ENCODE peak calls at places on chromosome 16, in six cellular contexts. One of them, this sample, is unnamed. For H3K36me3, the result is how much of the 10 kb centered on the place peaks cover.

GRCh38 chr16:75062135-75062943 is 54.2 kb downstream of the LDHD start:
- DNase-seq in aorta: peak
- DNase-seq in lower lobe of right lung: no peak
- DNase-seq in GM23338: no peak
- DNase-seq in left lung: no peak
- DNase-seq in transverse colon: no peak
- DNase-seq in this sample: peak

GRCh38 chr16:30715777-30716445 is 16.9 kb downstream of the SRCAP start:
- DNase-seq in aorta: no peak
- DNase-seq in transverse colon: no peak
- DNase-seq in lower lobe of right lung: no peak
- DNase-seq in GM23338: no peak
- DNase-seq in left lung: no peak
- DNase-seq in this sample: peak

GRCh38 chr16:912684-913613 is 57.8 kb downstream of the LMF1 start:
- DNase-seq in aorta: no peak
- DNase-seq in transverse colon: no peak
- DNase-seq in lower lobe of right lung: no peak
- DNase-seq in left lung: peak
- DNase-seq in GM23338: no peak
- DNase-seq in this sample: no peak

GRCh38 chr16:70691223-70692129 is 5.6 kb upstream of the MTSS2 start:
- DNase-seq in transverse colon: peak
- DNase-seq in GM23338: no peak
- DNase-seq in lower lobe of right lung: peak
- DNase-seq in aorta: peak
- DNase-seq in left lung: peak
- DNase-seq in this sample: peak

GRCh38 chr16:70741779-70742125 is 55.9 kb upstream of the MTSS2 start:
- DNase-seq in GM23338: no peak
- DNase-seq in transverse colon: no peak
- DNase-seq in aorta: no peak
- DNase-seq in lower lobe of right lung: no peak
- DNase-seq in left lung: peak
- DNase-seq in this sample: no peak

GRCh38 chr16:4113358-4114256 is 2.6 kb downstream of the ADCY9 start:
- DNase-seq in lower lobe of right lung: peak
- DNase-seq in GM23338: no peak
- DNase-seq in transverse colon: no peak
- DNase-seq in left lung: no peak
- DNase-seq in aorta: no peak
- DNase-seq in this sample: peak

GRCh38 chr16:75254359-75254837 is 3.0 kb upstream of the BCAR1 start:
- DNase-seq in transverse colon: peak
- DNase-seq in lower lobe of right lung: peak
- DNase-seq in GM23338: peak
- DNase-seq in left lung: peak
- DNase-seq in aorta: no peak
- DNase-seq in this sample: peak

GRCh38 chr16:1019234-1019933 is 37.8 kb downstream of the SOX8 start:
- DNase-seq in lower lobe of right lung: no peak
- DNase-seq in left lung: no peak
- DNase-seq in GM23338: no peak
- DNase-seq in transverse colon: no peak
- DNase-seq in aorta: peak
- DNase-seq in this sample: peak

GRCh38 chr16:6863135-6863534 is 469.5 kb upstream of the RBFOX1 start:
- DNase-seq in GM23338: no peak
- DNase-seq in transverse colon: no peak
- DNase-seq in left lung: no peak
- DNase-seq in aorta: no peak
- DNase-seq in lower lobe of right lung: no peak
- DNase-seq in this sample: no peak

GRCh38 chr16:79677799-79678525 is 77.4 kb upstream of the MAF start:
- DNase-seq in left lung: no peak
- DNase-seq in transverse colon: no peak
- DNase-seq in GM23338: no peak
- DNase-seq in lower lobe of right lung: no peak
- DNase-seq in aorta: no peak
- DNase-seq in this sample: no peak

GRCh38 chr16:9318764-9319163 is 227.3 kb downstream of the HAPSTR1 start:
- DNase-seq in aorta: no peak
- DNase-seq in lower lobe of right lung: no peak
- DNase-seq in GM23338: peak
- DNase-seq in transverse colon: no peak
- DNase-seq in left lung: no peak
- DNase-seq in this sample: no peak

GRCh38 chr16:380837-381787 is 666 bp downstream of the PGAP6 start:
- DNase-seq in left lung: peak
- DNase-seq in GM23338: peak
- DNase-seq in transverse colon: no peak
- DNase-seq in aorta: peak
- DNase-seq in lower lobe of right lung: peak
- DNase-seq in this sample: no peak

GRCh38 chr16:80466024-80466986 is 74.5 kb upstream of the DYNLRB2 start:
- DNase-seq in aorta: peak
- DNase-seq in GM23338: peak
- DNase-seq in transverse colon: peak
- DNase-seq in left lung: peak
- DNase-seq in lower lobe of right lung: peak
- DNase-seq in this sample: peak

GRCh38 chr16:84176192-84177053 is 10.4 kb downstream of the TAF1C start:
- DNase-seq in aorta: no peak
- DNase-seq in lower lobe of right lung: no peak
- DNase-seq in GM23338: no peak
- DNase-seq in left lung: no peak
- DNase-seq in transverse colon: no peak
- DNase-seq in this sample: no peak

GRCh38 chr16:70254095-70254964 is 2.6 kb upstream of the EXOSC6 start:
- DNase-seq in aorta: no peak
- DNase-seq in left lung: no peak
- DNase-seq in lower lobe of right lung: no peak
- DNase-seq in transverse colon: no peak
- DNase-seq in GM23338: peak
- DNase-seq in this sample: no peak

GRCh38 chr16:2512920-2513404 is 790 bp upstream of the ATP6V0C start:
- DNase-seq in aorta: no peak
- DNase-seq in lower lobe of right lung: peak
- DNase-seq in GM23338: peak
- DNase-seq in transverse colon: no peak
- DNase-seq in left lung: peak
- DNase-seq in this sample: no peak

GRCh38 chr16:21599994-21600773 is 807 bp downstream of the METTL9 start:
- DNase-seq in lower lobe of right lung: peak
- DNase-seq in aorta: no peak
- DNase-seq in left lung: peak
- DNase-seq in transverse colon: no peak
- DNase-seq in GM23338: peak
- DNase-seq in this sample: peak

GRCh38 chr16:30005341-30006094 is 5.3 kb downstream of the DOC2A start:
- DNase-seq in left lung: peak
- DNase-seq in GM23338: peak
- DNase-seq in transverse colon: peak
- DNase-seq in aorta: no peak
- DNase-seq in lower lobe of right lung: no peak
- DNase-seq in this sample: peak

GRCh38 chr16:84410361-84411138 is 42.2 kb downstream of the ATP2C2 start:
- DNase-seq in lower lobe of right lung: no peak
- DNase-seq in left lung: no peak
- DNase-seq in aorta: no peak
- DNase-seq in GM23338: no peak
- DNase-seq in transverse colon: no peak
- DNase-seq in this sample: no peak

GRCh38 chr16:15482068-15482747 is 47.8 kb downstream of the BMERB1 start:
- DNase-seq in left lung: no peak
- DNase-seq in aorta: no peak
- DNase-seq in GM23338: peak
- DNase-seq in lower lobe of right lung: no peak
- DNase-seq in transverse colon: peak
- DNase-seq in this sample: no peak

GRCh38 chr16:10740845-10741208 is 2.8 kb upstream of the NUBP1 start:
- DNase-seq in left lung: no peak
- DNase-seq in aorta: no peak
- DNase-seq in lower lobe of right lung: no peak
- DNase-seq in transverse colon: no peak
- DNase-seq in GM23338: no peak
- DNase-seq in this sample: no peak

GRCh38 chr16:67833418-67834241 is 8.5 kb upstream of the THAP11 start:
- DNase-seq in left lung: peak
- DNase-seq in transverse colon: peak
- DNase-seq in lower lobe of right lung: peak
- DNase-seq in aorta: peak
- DNase-seq in GM23338: peak
- DNase-seq in this sample: peak

GRCh38 chr16:70778901-70779309 is 22.1 kb downstream of the VAC14 start:
- DNase-seq in GM23338: peak
- DNase-seq in aorta: peak
- DNase-seq in lower lobe of right lung: no peak
- DNase-seq in transverse colon: peak
- DNase-seq in left lung: peak
- DNase-seq in this sample: peak

GRCh38 chr16:87608400-87608985 is 6.2 kb downstream of the JPH3 start:
- DNase-seq in aorta: peak
- DNase-seq in left lung: no peak
- DNase-seq in transverse colon: peak
- DNase-seq in GM23338: peak
- DNase-seq in lower lobe of right lung: no peak
- DNase-seq in this sample: peak

GRCh38 chr16:52191533-52192134 is 355.3 kb downstream of the TOX3 start:
- DNase-seq in lower lobe of right lung: peak
- DNase-seq in left lung: no peak
- DNase-seq in aorta: no peak
- DNase-seq in transverse colon: peak
- DNase-seq in GM23338: peak
- DNase-seq in this sample: peak

GRCh38 chr16:75593825-75594820 is 27.9 kb downstream of the GABARAPL2 start:
- DNase-seq in transverse colon: no peak
- DNase-seq in left lung: no peak
- DNase-seq in aorta: no peak
- DNase-seq in GM23338: peak
- DNase-seq in lower lobe of right lung: no peak
- DNase-seq in this sample: peak

GRCh38 chr16:86931410-86931941 is 353.1 kb downstream of the FOXL1 start:
- DNase-seq in left lung: no peak
- DNase-seq in aorta: peak
- DNase-seq in GM23338: peak
- DNase-seq in lower lobe of right lung: no peak
- DNase-seq in transverse colon: no peak
- DNase-seq in this sample: peak

GRCh38 chr16:10077861-10078260 is 104.4 kb downstream of the GRIN2A start:
- DNase-seq in left lung: no peak
- DNase-seq in transverse colon: no peak
- DNase-seq in GM23338: no peak
- DNase-seq in aorta: no peak
- DNase-seq in lower lobe of right lung: no peak
- DNase-seq in this sample: no peak

GRCh38 chr16:17657037-17657436 is 186.3 kb upstream of the XYLT1 start:
- DNase-seq in transverse colon: no peak
- DNase-seq in lower lobe of right lung: no peak
- DNase-seq in aorta: no peak
- DNase-seq in left lung: no peak
- DNase-seq in GM23338: peak
- DNase-seq in this sample: no peak

GRCh38 chr16:19532601-19533000 is 8.9 kb downstream of the CCP110 start:
- DNase-seq in aorta: no peak
- DNase-seq in GM23338: no peak
- DNase-seq in transverse colon: no peak
- DNase-seq in lower lobe of right lung: no peak
- DNase-seq in left lung: no peak
- DNase-seq in this sample: no peak

GRCh38 chr16:48292452-48292851 is 45.1 kb upstream of the ABCC11 start:
- DNase-seq in lower lobe of right lung: no peak
- DNase-seq in transverse colon: no peak
- DNase-seq in left lung: no peak
- DNase-seq in aorta: no peak
- DNase-seq in GM23338: no peak
- DNase-seq in this sample: no peak
- H3K36me3 ChIP-seq in lower lobe of right lung: half or more
- H3K36me3 ChIP-seq in transverse colon: under half
- H3K36me3 ChIP-seq in left lung: under half
- H3K36me3 ChIP-seq in aorta: under half
- H3K36me3 ChIP-seq in GM23338: under half
- H3K36me3 ChIP-seq in this sample: under half

GRCh38 chr16:56011808-56012478 is 136.8 kb upstream of the CES5A start:
- DNase-seq in GM23338: no peak
- DNase-seq in lower lobe of right lung: no peak
- DNase-seq in transverse colon: no peak
- DNase-seq in left lung: no peak
- DNase-seq in aorta: no peak
- DNase-seq in this sample: peak
- H3K36me3 ChIP-seq in GM23338: under half
- H3K36me3 ChIP-seq in lower lobe of right lung: under half
- H3K36me3 ChIP-seq in transverse colon: under half
- H3K36me3 ChIP-seq in left lung: under half
- H3K36me3 ChIP-seq in aorta: under half
- H3K36me3 ChIP-seq in this sample: under half

DNA sequence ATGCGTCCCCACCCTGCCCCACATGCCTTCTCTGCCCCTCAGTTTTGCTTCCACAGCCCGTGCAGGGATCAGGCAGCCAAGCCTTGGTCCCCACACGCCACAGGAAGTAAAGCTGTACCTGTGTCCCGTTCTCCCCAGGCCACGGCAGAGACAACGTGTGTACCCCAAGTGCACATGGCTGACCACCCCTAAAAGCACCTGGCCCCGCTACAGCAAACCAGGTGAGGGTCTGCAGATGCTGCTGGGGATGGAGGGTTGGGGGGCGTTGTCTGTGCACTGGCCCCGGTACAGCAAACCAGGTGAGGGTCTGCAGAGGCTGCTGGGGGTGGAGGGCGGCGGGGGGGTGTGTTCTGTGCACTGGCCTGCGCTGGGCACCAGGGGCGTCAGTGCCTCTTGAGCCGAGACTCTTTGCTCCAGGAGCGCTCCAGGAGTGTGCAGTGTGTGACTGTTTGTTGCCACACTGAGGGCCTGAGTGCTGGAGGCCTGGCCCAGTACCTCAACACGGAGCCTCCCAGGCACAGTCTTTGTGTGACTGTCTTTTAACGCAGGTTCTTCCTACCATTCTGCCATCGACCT is 18.8 kb downstream of the TCF25 start:
- DNase-seq in left lung: no peak
- DNase-seq in aorta: no peak
- DNase-seq in transverse colon: no peak
- DNase-seq in GM23338: no peak
- DNase-seq in lower lobe of right lung: no peak
- DNase-seq in this sample: no peak
- H3K36me3 ChIP-seq in left lung: under half
- H3K36me3 ChIP-seq in aorta: under half
- H3K36me3 ChIP-seq in transverse colon: half or more
- H3K36me3 ChIP-seq in GM23338: under half
- H3K36me3 ChIP-seq in lower lobe of right lung: half or more
- H3K36me3 ChIP-seq in this sample: under half

DNA sequence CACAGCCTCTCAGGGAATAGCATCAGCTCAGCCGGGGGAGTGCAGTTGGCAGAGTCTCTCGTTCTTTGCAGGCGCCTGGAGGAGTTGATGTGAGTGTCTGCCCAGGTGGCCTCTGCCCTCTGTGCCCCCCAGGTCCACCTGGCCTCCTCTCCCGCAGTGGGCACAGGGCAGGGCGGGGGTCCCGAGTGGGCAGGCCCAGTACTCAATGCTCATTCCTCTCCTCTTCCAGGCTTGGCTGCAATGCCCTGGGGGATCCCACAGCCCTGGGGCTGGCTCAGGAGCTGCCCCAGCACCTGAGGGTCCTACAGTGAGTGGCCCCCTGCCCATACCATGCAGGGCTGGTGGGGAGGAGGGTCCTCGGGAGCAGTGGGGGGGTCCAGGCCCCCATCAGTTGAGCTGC is 14.7 kb upstream of the CPNE2 start:
- DNase-seq in lower lobe of right lung: no peak
- DNase-seq in left lung: no peak
- DNase-seq in aorta: no peak
- DNase-seq in transverse colon: no peak
- DNase-seq in GM23338: no peak
- DNase-seq in this sample: no peak
- H3K36me3 ChIP-seq in lower lobe of right lung: half or more
- H3K36me3 ChIP-seq in left lung: under half
- H3K36me3 ChIP-seq in aorta: under half
- H3K36me3 ChIP-seq in transverse colon: under half
- H3K36me3 ChIP-seq in GM23338: under half
- H3K36me3 ChIP-seq in this sample: under half

This sample was measured in cardiac muscle cell.